ENCODE peak calls at places on chromosomes 7 and 10, in ten cellular contexts. One of them, this sample, is unnamed.

GRCh38 chr7:115217373-115217772 is 295.5 kb downstream of the MDFIC start:
- DNase-seq in lung: no peak
- DNase-seq in IMR-90: no peak
- DNase-seq in MM.1S: no peak
- DNase-seq in brain microvascular endothelial cell: no peak
- DNase-seq in fibroblast of lung: peak
- DNase-seq in H9: no peak
- DNase-seq in mammary epithelial cell: no peak
- DNase-seq in right lobe of liver: no peak
- DNase-seq in psoas muscle: no peak
- DNase-seq in this sample: peak

GRCh38 chr10:67788028-67788886 is 49.7 kb downstream of the DNAJC12 start:
- DNase-seq in lung: peak
- DNase-seq in IMR-90: no peak
- DNase-seq in MM.1S: peak
- DNase-seq in brain microvascular endothelial cell: peak
- DNase-seq in fibroblast of lung: peak
- DNase-seq in H9: peak
- DNase-seq in mammary epithelial cell: no peak
- DNase-seq in right lobe of liver: peak
- DNase-seq in psoas muscle: peak
- DNase-seq in this sample: peak

GRCh38 chr7:32892521-32893224 is 1.1 kb upstream of the KBTBD2 start:
- DNase-seq in lung: peak
- DNase-seq in IMR-90: peak
- DNase-seq in MM.1S: peak
- DNase-seq in brain microvascular endothelial cell: peak
- DNase-seq in fibroblast of lung: peak
- DNase-seq in H9: peak
- DNase-seq in mammary epithelial cell: peak
- DNase-seq in right lobe of liver: peak
- DNase-seq in psoas muscle: peak
- DNase-seq in this sample: peak

GRCh38 chr10:93701903-93702277 is 502 bp downstream of the FRA10AC1 start:
- DNase-seq in lung: no peak
- DNase-seq in IMR-90: peak
- DNase-seq in MM.1S: no peak
- DNase-seq in brain microvascular endothelial cell: peak
- DNase-seq in fibroblast of lung: peak
- DNase-seq in H9: no peak
- DNase-seq in mammary epithelial cell: peak
- DNase-seq in right lobe of liver: no peak
- DNase-seq in psoas muscle: no peak
- DNase-seq in this sample: peak

GRCh38 chr10:49347827-49348226 is 48.1 kb downstream of the DRGX start:
- DNase-seq in lung: peak
- DNase-seq in IMR-90: no peak
- DNase-seq in MM.1S: no peak
- DNase-seq in brain microvascular endothelial cell: no peak
- DNase-seq in fibroblast of lung: no peak
- DNase-seq in H9: no peak
- DNase-seq in mammary epithelial cell: no peak
- DNase-seq in right lobe of liver: no peak
- DNase-seq in psoas muscle: no peak
- DNase-seq in this sample: no peak

GRCh38 chr7:11540271-11540761 is 291.7 kb downstream of the THSD7A start:
- DNase-seq in lung: no peak
- DNase-seq in IMR-90: no peak
- DNase-seq in MM.1S: no peak
- DNase-seq in brain microvascular endothelial cell: no peak
- DNase-seq in fibroblast of lung: peak
- DNase-seq in H9: no peak
- DNase-seq in mammary epithelial cell: peak
- DNase-seq in right lobe of liver: no peak
- DNase-seq in psoas muscle: no peak
- DNase-seq in this sample: no peak

GRCh38 chr10:44963772-44964633 is 4.4 kb downstream of the RASSF4 start:
- DNase-seq in lung: peak
- DNase-seq in IMR-90: no peak
- DNase-seq in MM.1S: peak
- DNase-seq in brain microvascular endothelial cell: no peak
- DNase-seq in fibroblast of lung: peak
- DNase-seq in H9: peak
- DNase-seq in mammary epithelial cell: no peak
- DNase-seq in right lobe of liver: peak
- DNase-seq in psoas muscle: peak
- DNase-seq in this sample: no peak

GRCh38 chr7:103914147-103914899 is 75.1 kb downstream of the RELN start:
- DNase-seq in lung: no peak
- DNase-seq in IMR-90: peak
- DNase-seq in MM.1S: no peak
- DNase-seq in brain microvascular endothelial cell: peak
- DNase-seq in fibroblast of lung: no peak
- DNase-seq in H9: no peak
- DNase-seq in mammary epithelial cell: no peak
- DNase-seq in right lobe of liver: no peak
- DNase-seq in psoas muscle: no peak
- DNase-seq in this sample: no peak

GRCh38 chr7:140640727-140641531 is at the start of gene DENND2A:
- DNase-seq in lung: no peak
- DNase-seq in IMR-90: peak
- DNase-seq in MM.1S: no peak
- DNase-seq in brain microvascular endothelial cell: no peak
- DNase-seq in fibroblast of lung: peak
- DNase-seq in H9: peak
- DNase-seq in mammary epithelial cell: no peak
- DNase-seq in right lobe of liver: peak
- DNase-seq in psoas muscle: peak
- DNase-seq in this sample: no peak

GRCh38 chr7:140639366-140640053 is 1.1 kb downstream of the DENND2A start:
- DNase-seq in lung: no peak
- DNase-seq in IMR-90: peak
- DNase-seq in MM.1S: no peak
- DNase-seq in brain microvascular endothelial cell: peak
- DNase-seq in fibroblast of lung: peak
- DNase-seq in H9: no peak
- DNase-seq in mammary epithelial cell: no peak
- DNase-seq in right lobe of liver: no peak
- DNase-seq in psoas muscle: peak
- DNase-seq in this sample: no peak

GRCh38 chr7:140640060-140640611 is 477 bp downstream of the DENND2A start:
- DNase-seq in lung: no peak
- DNase-seq in IMR-90: peak
- DNase-seq in MM.1S: no peak
- DNase-seq in brain microvascular endothelial cell: no peak
- DNase-seq in fibroblast of lung: peak
- DNase-seq in H9: peak
- DNase-seq in mammary epithelial cell: no peak
- DNase-seq in right lobe of liver: peak
- DNase-seq in psoas muscle: peak
- DNase-seq in this sample: peak

GRCh38 chr7:140635821-140636220 is 4.8 kb downstream of the DENND2A start:
- DNase-seq in lung: no peak
- DNase-seq in IMR-90: no peak
- DNase-seq in MM.1S: no peak
- DNase-seq in brain microvascular endothelial cell: no peak
- DNase-seq in fibroblast of lung: no peak
- DNase-seq in H9: peak
- DNase-seq in mammary epithelial cell: no peak
- DNase-seq in right lobe of liver: no peak
- DNase-seq in psoas muscle: no peak
- DNase-seq in this sample: no peak

GRCh38 chr7:140638311-140638791 is 2.3 kb downstream of the DENND2A start:
- DNase-seq in lung: no peak
- DNase-seq in IMR-90: peak
- DNase-seq in MM.1S: no peak
- DNase-seq in brain microvascular endothelial cell: peak
- DNase-seq in fibroblast of lung: peak
- DNase-seq in H9: peak
- DNase-seq in mammary epithelial cell: no peak
- DNase-seq in right lobe of liver: no peak
- DNase-seq in psoas muscle: peak
- DNase-seq in this sample: no peak
- H3K27ac ChIP-seq in lung: no peak
- H3K27ac ChIP-seq in IMR-90: peak
- H3K27ac ChIP-seq in MM.1S: no peak
- H3K27ac ChIP-seq in brain microvascular endothelial cell: peak
- H3K27ac ChIP-seq in fibroblast of lung: peak
- H3K27ac ChIP-seq in H9: no peak
- H3K27ac ChIP-seq in mammary epithelial cell: no peak
- H3K27ac ChIP-seq in right lobe of liver: peak
- H3K27ac ChIP-seq in psoas muscle: peak
- H3K27ac ChIP-seq in this sample: no peak

DNA sequence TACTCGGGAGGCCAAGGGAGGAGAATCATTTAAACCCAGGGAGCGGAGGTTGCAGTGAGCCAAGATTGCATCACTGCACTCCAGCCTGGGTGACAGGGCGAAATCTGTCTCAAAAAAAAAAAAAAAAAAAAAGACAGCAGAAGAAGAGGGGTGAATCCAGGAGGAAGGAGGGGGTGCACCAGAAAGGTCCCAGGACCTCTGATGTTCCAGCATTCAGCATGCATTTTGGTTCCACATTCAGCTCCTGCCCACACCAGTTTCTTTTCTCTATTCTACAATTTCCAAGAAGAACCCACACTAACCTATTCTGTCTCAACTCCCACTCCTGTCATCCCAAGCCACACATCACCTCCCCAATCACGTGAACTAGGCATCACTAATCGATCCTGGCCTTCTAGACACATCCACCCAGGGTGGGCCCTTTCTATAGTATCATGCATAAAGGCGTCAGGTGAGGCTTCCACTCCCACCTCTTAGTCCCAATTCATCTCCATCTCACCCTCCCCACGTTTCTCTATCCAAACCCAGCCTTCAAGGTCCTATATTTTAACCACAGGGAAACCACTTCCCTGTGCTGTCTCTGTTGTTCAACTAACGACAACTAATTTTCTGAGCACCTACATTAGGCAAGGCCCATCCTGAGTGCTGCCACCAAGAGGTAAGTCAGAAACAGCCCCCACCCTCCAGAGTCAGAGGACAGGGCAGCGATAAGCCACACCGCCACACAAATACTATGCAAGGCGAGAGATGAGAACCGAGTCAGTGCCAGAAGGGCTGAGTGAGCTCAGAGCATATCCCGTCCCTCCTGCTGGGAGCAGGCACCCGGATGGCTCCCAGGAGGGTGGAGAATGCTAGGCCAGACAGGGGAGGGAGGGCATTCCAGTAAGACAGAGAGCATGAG is 2.2 kb downstream of the ANXA11 start:
- DNase-seq in lung: peak
- DNase-seq in IMR-90: peak
- DNase-seq in MM.1S: peak
- DNase-seq in brain microvascular endothelial cell: peak
- DNase-seq in fibroblast of lung: peak
- DNase-seq in H9: peak
- DNase-seq in mammary epithelial cell: peak
- DNase-seq in right lobe of liver: peak
- DNase-seq in psoas muscle: peak
- DNase-seq in this sample: peak
- TF ChIP-seq CTCF in lung: peak
- TF ChIP-seq CTCF in IMR-90: peak
- TF ChIP-seq CTCF in MM.1S: peak
- TF ChIP-seq CTCF in brain microvascular endothelial cell: peak
- TF ChIP-seq CTCF in fibroblast of lung: peak
- TF ChIP-seq CTCF in H9: peak
- TF ChIP-seq CTCF in mammary epithelial cell: no peak
- TF ChIP-seq CTCF in right lobe of liver: no peak
- TF ChIP-seq CTCF in psoas muscle: peak
- TF ChIP-seq CTCF in this sample: no peak

GRCh38 chr10:126251778-126252407 is 136.4 kb downstream of the ADAM12 start:
- DNase-seq in lung: no peak
- DNase-seq in IMR-90: no peak
- DNase-seq in MM.1S: no peak
- DNase-seq in brain microvascular endothelial cell: no peak
- DNase-seq in fibroblast of lung: no peak
- DNase-seq in H9: no peak
- DNase-seq in mammary epithelial cell: no peak
- DNase-seq in right lobe of liver: no peak
- DNase-seq in psoas muscle: no peak
- DNase-seq in this sample: no peak
- H3K27ac ChIP-seq in lung: no peak
- H3K27ac ChIP-seq in IMR-90: no peak
- H3K27ac ChIP-seq in MM.1S: no peak
- H3K27ac ChIP-seq in brain microvascular endothelial cell: no peak
- H3K27ac ChIP-seq in fibroblast of lung: no peak
- H3K27ac ChIP-seq in H9: no peak
- H3K27ac ChIP-seq in mammary epithelial cell: no peak
- H3K27ac ChIP-seq in right lobe of liver: no peak
- H3K27ac ChIP-seq in psoas muscle: no peak
- H3K27ac ChIP-seq in this sample: no peak

GRCh38 chr7:39950473-39951155 is 558 bp downstream of the CDK13 start:
- DNase-seq in lung: peak
- DNase-seq in IMR-90: peak
- DNase-seq in MM.1S: peak
- DNase-seq in brain microvascular endothelial cell: peak
- DNase-seq in fibroblast of lung: peak
- DNase-seq in H9: no peak
- DNase-seq in mammary epithelial cell: no peak
- DNase-seq in right lobe of liver: peak
- DNase-seq in psoas muscle: peak
- DNase-seq in this sample: peak
- TF ChIP-seq CTCF in lung: no peak
- TF ChIP-seq CTCF in IMR-90: no peak
- TF ChIP-seq CTCF in MM.1S: no peak
- TF ChIP-seq CTCF in brain microvascular endothelial cell: no peak
- TF ChIP-seq CTCF in fibroblast of lung: no peak
- TF ChIP-seq CTCF in H9: no peak
- TF ChIP-seq CTCF in mammary epithelial cell: no peak
- TF ChIP-seq CTCF in right lobe of liver: no peak
- TF ChIP-seq CTCF in psoas muscle: no peak
- TF ChIP-seq CTCF in this sample: no peak

DNA sequence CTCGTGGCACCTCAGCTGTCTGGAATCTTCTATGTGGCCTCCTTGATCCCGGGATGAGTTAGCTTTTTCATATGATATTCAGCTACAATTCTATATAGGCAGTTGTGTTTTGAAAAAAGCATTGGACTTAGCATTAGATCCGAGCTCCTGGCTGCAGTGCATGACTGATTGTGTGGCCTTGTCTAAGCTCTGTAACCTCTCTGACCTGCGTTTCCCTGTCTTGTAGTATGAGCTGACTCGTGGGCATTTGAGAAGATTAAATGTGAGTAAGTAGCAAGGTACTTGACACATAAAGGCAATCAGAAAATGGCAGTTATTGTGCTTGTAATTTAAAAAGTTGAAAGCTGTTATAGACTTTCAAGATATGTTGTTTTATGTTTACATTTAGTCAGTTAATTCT is 85.9 kb downstream of the CCNY start:
- DNase-seq in lung: no peak
- DNase-seq in IMR-90: peak
- DNase-seq in MM.1S: no peak
- DNase-seq in brain microvascular endothelial cell: no peak
- DNase-seq in fibroblast of lung: no peak
- DNase-seq in H9: no peak
- DNase-seq in mammary epithelial cell: peak
- DNase-seq in right lobe of liver: no peak
- DNase-seq in psoas muscle: no peak
- DNase-seq in this sample: no peak
- H3K27ac ChIP-seq in lung: peak
- H3K27ac ChIP-seq in IMR-90: peak
- H3K27ac ChIP-seq in MM.1S: no peak
- H3K27ac ChIP-seq in brain microvascular endothelial cell: peak
- H3K27ac ChIP-seq in fibroblast of lung: peak
- H3K27ac ChIP-seq in H9: no peak
- H3K27ac ChIP-seq in mammary epithelial cell: peak
- H3K27ac ChIP-seq in right lobe of liver: no peak
- H3K27ac ChIP-seq in psoas muscle: peak
- H3K27ac ChIP-seq in this sample: no peak

GRCh38 chr10:95906675-95907453 is 911 bp upstream of the CC2D2B start:
- DNase-seq in lung: peak
- DNase-seq in IMR-90: peak
- DNase-seq in MM.1S: peak
- DNase-seq in brain microvascular endothelial cell: peak
- DNase-seq in fibroblast of lung: peak
- DNase-seq in H9: peak
- DNase-seq in mammary epithelial cell: peak
- DNase-seq in right lobe of liver: peak
- DNase-seq in psoas muscle: peak
- DNase-seq in this sample: peak
- TF ChIP-seq CTCF in lung: no peak
- TF ChIP-seq CTCF in IMR-90: peak
- TF ChIP-seq CTCF in MM.1S: peak
- TF ChIP-seq CTCF in brain microvascular endothelial cell: peak
- TF ChIP-seq CTCF in fibroblast of lung: peak
- TF ChIP-seq CTCF in H9: peak
- TF ChIP-seq CTCF in mammary epithelial cell: peak
- TF ChIP-seq CTCF in right lobe of liver: no peak
- TF ChIP-seq CTCF in psoas muscle: no peak
- TF ChIP-seq CTCF in this sample: no peak

This sample was measured in RWPE1.